ENCODE peak calls at places on chromosomes 1 and 21, in six cellular contexts. R is nephron progenitor cell, W is fibroblast of pulmonary artery, Y is omental fat pad, F is retinal pigment epithelial cell, Z is body of pancreas. G is an unnamed sample.

GRCh38 chr1:165189011-165189410 is 167.5 kb downstream of the LMX1A start:
- DNase-seq in F (no peak), Z (no peak), Y (no peak), R (no peak), W (no peak), G (no peak)

GRCh38 chr1:59433440-59433813 is 136.5 kb downstream of the FGGY start:
- DNase-seq in Z (no peak), W (no peak), F (no peak), Y (no peak), R (no peak), G (no peak)

GRCh38 chr1:49630156-49630555 is 393.6 kb downstream of the AGBL4 start:
- DNase-seq in W (no peak), R (no peak), F (peak; percentile 6), Z (no peak), Y (no peak), G (no peak)

GRCh38 chr1:119447344-119447743 is 32.4 kb downstream of the HSD3B2 start:
- DNase-seq in Z (no peak), R (no peak), F (no peak), Y (no peak), W (no peak), G (no peak)

GRCh38 chr1:39358491-39358890 is 132.9 kb upstream of the BMP8A start:
- DNase-seq in W (no peak), Z (no peak), F (no peak), R (no peak), Y (no peak), G (no peak)

GRCh38 chr1:53576381-53576801 is 117.2 kb downstream of the DMRTB1 start:
- DNase-seq in Y (no peak), F (no peak), W (no peak), R (no peak), Z (no peak), G (no peak)

GRCh38 chr1:3420218-3420951 is 34.1 kb upstream of the ARHGEF16 start:
- DNase-seq in Y (no peak), R (no peak), W (no peak), F (no peak), Z (no peak), G (no peak)

GRCh38 chr1:20223106-20223505 is 36.8 kb upstream of the PLA2G2C start:
- DNase-seq in R (no peak), Y (no peak), Z (no peak), W (no peak), F (no peak), G (no peak)

GRCh38 chr21:20639026-20639425 is 359.2 kb upstream of the NCAM2 start:
- DNase-seq in F (no peak), W (peak; percentile 3), Z (no peak), R (no peak), Y (no peak), G (no peak)

GRCh38 chr1:24786191-24786590 is 40.9 kb downstream of the CLIC4 start:
- DNase-seq in Y (no peak), Z (peak; percentile 24), F (no peak), W (peak; percentile 66), R (no peak), G (no peak)

GRCh38 chr21:45097827-45098387 is 23.5 kb downstream of the ADARB1 start:
- DNase-seq in Z (no peak), Y (no peak), W (no peak), R (no peak), F (no peak), G (no peak)

GRCh38 chr1:18118078-18118477 is 10.5 kb downstream of the IGSF21 start:
- DNase-seq in W (no peak), R (no peak), F (no peak), Y (no peak), Z (peak; percentile 20), G (no peak)

GRCh38 chr1:1228596-1229321 is 3.0 kb downstream of the SDF4 start:
- DNase-seq in W (no peak), R (no peak), Z (no peak), F (no peak), Y (no peak), G (no peak)

GRCh38 chr1:1232224-1232800 is at the start of gene B3GALT6:
- DNase-seq in Y (no peak), F (no peak), Z (no peak), R (no peak), W (no peak), G (no peak)

GRCh38 chr1:1229770-1230169 is 2.0 kb downstream of the SDF4 start:
- DNase-seq in R (no peak), F (no peak), Y (no peak), W (no peak), Z (no peak), G (no peak)

GRCh38 chr1:1231400-1232223 is at the start of gene SDF4:
- DNase-seq in W (peak; percentile 97), R (peak; percentile 96), Y (peak; percentile 79), Z (peak; percentile 97), F (peak; percentile 82), G (peak; percentile 92)

DNA sequence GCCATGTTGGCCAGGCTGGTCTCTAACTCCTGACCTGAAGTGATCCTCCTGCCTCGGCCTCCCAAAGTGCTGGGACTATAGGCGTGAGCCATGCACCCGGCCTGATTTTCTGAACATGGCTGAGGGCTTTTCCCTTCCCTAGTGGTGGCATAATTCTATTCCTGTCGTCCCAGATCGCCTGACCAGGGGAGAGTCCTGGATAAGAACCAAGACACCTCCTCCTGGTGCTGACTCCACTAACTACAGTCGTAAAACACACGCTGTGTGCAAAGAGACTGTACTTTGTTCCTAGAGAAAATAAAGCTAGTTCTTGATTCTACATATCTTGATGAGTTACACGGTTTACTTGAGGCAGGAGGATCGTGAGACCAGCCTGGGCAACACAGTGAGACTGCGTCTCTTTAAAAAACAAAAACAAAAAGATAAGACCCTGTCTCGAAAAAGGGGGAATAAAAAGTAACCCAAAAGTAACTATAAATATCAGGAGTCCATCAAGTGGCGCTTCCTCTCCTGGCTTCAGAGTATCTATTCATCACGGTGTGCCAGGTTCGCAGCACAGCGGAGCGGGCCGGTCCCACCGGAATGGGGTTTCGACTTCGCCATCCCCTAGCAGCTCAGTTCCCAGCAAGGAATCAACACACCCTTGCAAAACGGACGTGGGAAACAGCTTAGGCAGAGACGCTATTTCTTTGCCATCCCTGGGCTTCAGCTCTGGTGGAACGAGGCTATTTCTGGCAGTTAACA is 973 bp downstream of the SDF4 start:
- DNase-seq in Y (no peak), W (peak; percentile 75), Z (peak; percentile 22), F (peak; percentile 35), R (no peak), G (peak; percentile 80)
- TF ChIP-seq CTCF in Y (no peak), W (peak; percentile 47), Z (no peak), F (peak; percentile 44), R (no peak), G (peak; percentile 67)

GRCh38 chr1:155485222-155485621 is 77.4 kb downstream of the ASH1L start:
- DNase-seq in W (no peak), Z (no peak), F (no peak), Y (no peak), R (no peak), G (no peak)
- TF ChIP-seq CTCF in W (no peak), Z (no peak), F (no peak), Y (no peak), R (no peak), G (no peak)

GRCh38 chr1:107318932-107319331 is 178.1 kb downstream of the NTNG1 start:
- DNase-seq in F (no peak), Z (no peak), Y (no peak), W (no peak), R (no peak), G (no peak)
- TF ChIP-seq CTCF in F (no peak), Z (no peak), Y (no peak), W (no peak), R (no peak), G (no peak)

GRCh38 chr1:229714306-229714705 is 88.3 kb downstream of the URB2 start:
- DNase-seq in Y (no peak), F (no peak), W (no peak), Z (no peak), R (no peak), G (no peak)

GRCh38 chr1:229716064-229716463 is 90.0 kb downstream of the URB2 start:
- DNase-seq in Z (no peak), W (no peak), R (peak; percentile 11), Y (no peak), F (peak; percentile 44), G (no peak)

GRCh38 chr1:229709620-229710019 is 83.6 kb downstream of the URB2 start:
- DNase-seq in F (no peak), R (no peak), Y (no peak), W (no peak), Z (no peak), G (no peak)

GRCh38 chr1:229714964-229715603 is 89.0 kb downstream of the URB2 start:
- DNase-seq in W (peak; percentile 34), F (no peak), Z (peak; percentile 92), Y (no peak), R (peak; percentile 14), G (peak; percentile 27)

DNA sequence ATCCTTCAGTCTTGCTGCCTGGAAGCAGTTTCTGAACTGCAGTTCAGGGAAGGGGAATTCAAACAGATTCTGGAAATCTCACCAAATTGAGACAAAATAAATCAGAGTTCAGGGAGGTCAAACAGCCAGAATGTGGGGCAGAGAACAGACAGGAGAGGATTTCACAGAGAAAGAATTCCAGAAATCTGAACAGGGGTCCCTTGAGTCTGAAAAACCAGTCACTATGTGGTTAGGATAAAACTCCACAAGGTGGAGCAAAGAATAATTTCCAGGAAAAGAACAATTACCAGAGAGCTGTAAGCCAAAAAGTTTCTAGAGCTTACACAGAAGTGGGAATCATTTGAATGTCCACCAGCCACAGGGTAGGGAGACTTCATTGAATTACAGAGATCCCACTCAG is 84.7 kb downstream of the URB2 start:
- DNase-seq in R (no peak), Z (no peak), Y (no peak), F (no peak), W (peak; percentile 24), G (no peak)
- TF ChIP-seq CTCF in R (no peak), Z (no peak), Y (no peak), F (peak; percentile 24), W (peak; percentile 12), G (peak; percentile 32)

GRCh38 chr1:88683848-88684481 is at the start of gene PKN2:
- DNase-seq in Z (peak; percentile 98), Y (peak; percentile 82), R (peak; percentile 97), F (peak; percentile 96), W (peak; percentile 99), G (peak; percentile 98)
- TF ChIP-seq CTCF in Z (no peak), Y (no peak), R (no peak), F (peak; percentile 9), W (no peak), G (peak; percentile 49)

GRCh38 chr1:1817262-1817661 is 39.0 kb upstream of the NADK start:
- DNase-seq in Z (no peak), F (no peak), R (no peak), W (no peak), Y (no peak), G (no peak)
- TF ChIP-seq CTCF in Z (no peak), F (no peak), R (no peak), W (no peak), Y (no peak), G (no peak)